ENCODE peak calls at places on chromosomes 4 and X, in ten cellular contexts. G is hypothalamus, Q is GM20000, Z is left cardiac atrium, V is GDM1, I is dorsolateral prefrontal cortex, Y is Caki2, H is sigmoid colon, U is caudate nucleus, K is ELR. O is an unnamed sample.

GRCh38 chr4:53682196-53682595 is 90.9 kb upstream of the LNX1 start:
- DNase-seq in U (no peak), H (no peak), Z (no peak), Q (no peak), K (peak), Y (no peak), G (no peak), V (no peak), I (no peak), O (no peak)

GRCh38 chr4:185640809-185641675 is 105.7 kb upstream of the PDLIM3 start:
- DNase-seq in H (no peak), Y (peak), V (peak), Z (no peak), K (peak), G (no peak), I (no peak), U (no peak), Q (peak), O (no peak)

GRCh38 chr4:71322425-71322824 is 16.4 kb upstream of the SLC4A4 start:
- DNase-seq in Q (no peak), U (no peak), V (no peak), H (no peak), I (no peak), G (no peak), Y (no peak), Z (no peak), K (peak), O (no peak)

GRCh38 chr4:188110741-188111458 is 1.5 kb upstream of the TRIML2 start:
- DNase-seq in U (no peak), V (no peak), Q (no peak), Z (no peak), H (no peak), I (no peak), G (no peak), Y (no peak), K (peak), O (no peak)

GRCh38 chrX:107290019-107290418 is 83.6 kb downstream of the DNAAF6 start:
- DNase-seq in Z (no peak), K (no peak), U (no peak), H (no peak), I (no peak), G (no peak), V (no peak), Q (no peak), Y (no peak), O (no peak)

GRCh38 chrX:12210196-12210815 is 72.0 kb downstream of the FRMPD4 start:
- DNase-seq in V (no peak), U (peak), H (peak), G (no peak), Y (peak), I (no peak), Z (peak), Q (no peak), K (peak), O (no peak)

GRCh38 chr4:57682275-57682674 is 572.1 kb upstream of the IGFBP7 start:
- DNase-seq in Z (no peak), Q (no peak), Y (no peak), I (no peak), H (no peak), K (no peak), G (no peak), V (no peak), U (no peak), O (no peak)

GRCh38 chr4:187276786-187277408 is 553.2 kb upstream of the FAT1 start:
- DNase-seq in Q (no peak), I (no peak), V (no peak), Z (no peak), G (no peak), H (no peak), K (peak), Y (no peak), U (no peak), O (no peak)

GRCh38 chr4:22334155-22334554 is 181.7 kb downstream of the ADGRA3 start:
- DNase-seq in Z (no peak), V (no peak), Y (no peak), I (no peak), G (no peak), Q (no peak), K (no peak), H (no peak), U (no peak), O (no peak)

GRCh38 chr4:2790583-2791517 is 2.0 kb upstream of the SH3BP2 start:
- DNase-seq in G (no peak), U (no peak), Y (no peak), K (no peak), V (no peak), I (no peak), Z (peak), Q (no peak), H (peak), O (no peak)

GRCh38 chr4:2806392-2807355 is 13.8 kb downstream of the SH3BP2 start:
- DNase-seq in Q (no peak), U (peak), Z (peak), Y (no peak), G (peak), V (no peak), I (peak), K (no peak), H (peak), O (peak)

GRCh38 chr4:30461218-30461617 is 259.0 kb upstream of the PCDH7 start:
- DNase-seq in K (no peak), V (no peak), Q (no peak), U (no peak), G (no peak), H (no peak), Z (no peak), I (no peak), Y (no peak), O (no peak)

GRCh38 chrX:46670316-46670715 is 88.6 kb downstream of the SLC9A7 start:
- DNase-seq in Q (no peak), Y (no peak), U (no peak), K (no peak), G (no peak), I (no peak), V (no peak), Z (no peak), H (no peak), O (no peak)

GRCh38 chr4:113673450-113673849 is 88.1 kb downstream of the CAMK2D start:
- DNase-seq in Z (no peak), I (no peak), Y (peak), V (no peak), Q (peak), K (peak), U (no peak), G (no peak), H (no peak), O (no peak)

GRCh38 chr4:139768913-139769312 is 103.3 kb downstream of the MGST2 start:
- DNase-seq in Q (no peak), V (no peak), Y (no peak), K (peak), U (no peak), H (no peak), I (no peak), G (no peak), Z (no peak), O (no peak)

GRCh38 chrX:19758536-19758935 is 128.9 kb downstream of the SH3KBP1 start:
- DNase-seq in Y (peak), U (no peak), Q (no peak), Z (no peak), I (no peak), H (no peak), V (peak), G (no peak), K (peak), O (no peak)

GRCh38 chr4:156983366-156983765 is 11.8 kb upstream of the PDGFC start:
- DNase-seq in V (no peak), H (no peak), K (peak), I (no peak), G (no peak), U (no peak), Q (no peak), Z (no peak), Y (no peak), O (no peak)

GRCh38 chr4:180513076-180513475 is 1730.1 kb upstream of the TENM3 start:
- DNase-seq in Q (no peak), I (no peak), Y (no peak), U (no peak), V (no peak), G (no peak), K (no peak), H (no peak), Z (no peak), O (no peak)

GRCh38 chr4:177554966-177555574 is 112.8 kb upstream of the AGA start:
- DNase-seq in G (no peak), Z (no peak), V (no peak), U (no peak), K (peak), H (no peak), I (no peak), Q (peak), Y (peak), O (peak)

GRCh38 chr4:81722229-81722900 is 250.7 kb upstream of the RASGEF1B start:
- DNase-seq in U (no peak), K (no peak), Z (no peak), Y (no peak), H (no peak), I (no peak), V (no peak), G (no peak), Q (no peak), O (no peak)

O was measured in adrenal gland.